ENCODE peak calls at places on chromosomes 11 and 22, in seven cellular contexts. M, A, S, G, L, K and Y are unnamed samples.

GRCh38 chr22:26558246-26558895 is 31.6 kb downstream of the TPST2 start:
- DNase-seq in M (no peak), L (no peak), G (no peak), A (peak; percentile 46), K (no peak), S (peak; percentile 5), Y (no peak)

GRCh38 chr11:2215561-2216399 is 44.2 kb upstream of the TH start:
- DNase-seq in K (no peak), S (no peak), L (no peak), A (no peak), M (peak; percentile 42), G (no peak), Y (no peak)

GRCh38 chr11:7548659-7549283 is 35.0 kb downstream of the PPFIBP2 start:
- DNase-seq in S (peak; percentile 15), A (no peak), L (no peak), K (peak; percentile 62), M (peak; percentile 65), G (no peak), Y (peak; percentile 55)

GRCh38 chr11:76622481-76623094 is 48.0 kb downstream of the LRRC32 start:
- DNase-seq in K (no peak), L (no peak), A (no peak), S (no peak), G (no peak), M (no peak), Y (no peak)

GRCh38 chr22:19239464-19239863 is 52.1 kb downstream of the CLTCL1 start:
- DNase-seq in S (no peak), A (no peak), L (no peak), K (no peak), M (no peak), G (no peak), Y (no peak)

GRCh38 chr11:127126956-127127355 is 126.4 kb upstream of the KIRREL3 start:
- DNase-seq in L (no peak), K (no peak), M (no peak), G (no peak), A (no peak), S (no peak), Y (no peak)

GRCh38 chr11:118530180-118530682 is 761 bp upstream of the TMEM25 start:
- DNase-seq in K (no peak), G (no peak), L (peak; percentile 32), M (peak; percentile 51), A (peak; percentile 16), S (peak; percentile 92), Y (peak; percentile 11)

GRCh38 chr22:37032535-37033460 is 13.3 kb downstream of the MPST start:
- DNase-seq in M (peak; percentile 71), A (peak; percentile 79), S (no peak), L (peak; percentile 76), G (no peak), K (no peak), Y (peak; percentile 60)

GRCh38 chr11:67045314-67045713 is 11.3 kb upstream of the RHOD start:
- DNase-seq in S (no peak), A (peak; percentile 85), M (no peak), K (no peak), L (no peak), G (no peak), Y (no peak)

GRCh38 chr11:8382436-8383053 is 118.9 kb upstream of the LMO1 start:
- DNase-seq in M (no peak), K (no peak), A (peak; percentile 7), L (no peak), S (no peak), G (no peak), Y (no peak)

GRCh38 chr11:118318112-118319030 is 13.8 kb downstream of the CD3E start:
- DNase-seq in K (no peak), A (no peak), L (no peak), G (no peak), S (no peak), M (no peak), Y (no peak)

GRCh38 chr11:34315006-34315793 is 42.6 kb downstream of the ABTB2 start:
- DNase-seq in L (no peak), G (no peak), S (no peak), A (no peak), M (no peak), K (no peak), Y (no peak)

GRCh38 chr22:29840498-29840897 is 2.4 kb upstream of the ASCC2 start:
- DNase-seq in K (no peak), A (no peak), M (no peak), G (no peak), S (no peak), L (no peak), Y (no peak)

GRCh38 chr11:8086001-8086479 is 5.0 kb downstream of the TUB start:
- DNase-seq in L (no peak), G (no peak), A (peak; percentile 39), M (no peak), S (peak; percentile 91), K (no peak), Y (no peak)

GRCh38 chr11:22432331-22433065 is 94.3 kb downstream of the SLC17A6 start:
- DNase-seq in G (no peak), L (no peak), S (no peak), K (no peak), M (no peak), A (peak; percentile 62), Y (no peak)

GRCh38 chr11:46570790-46571398 is 22.9 kb downstream of the AMBRA1 start:
- DNase-seq in A (no peak), K (no peak), L (no peak), M (no peak), S (no peak), G (no peak), Y (no peak)

GRCh38 chr11:130118636-130119387 is 40.8 kb upstream of the ST14 start:
- DNase-seq in G (no peak), K (no peak), M (no peak), A (no peak), S (no peak), L (no peak), Y (no peak)

GRCh38 chr11:55942785-55943392 is 6.7 kb upstream of the OR5I1 start:
- DNase-seq in M (peak; percentile 79), L (no peak), G (no peak), K (no peak), A (peak; percentile 4), S (peak; percentile 4), Y (no peak)

GRCh38 chr22:50086526-50086925 is 1.3 kb upstream of the MLC1 start:
- DNase-seq in M (no peak), S (no peak), K (no peak), L (no peak), A (peak; percentile 79), G (no peak), Y (no peak)

GRCh38 chr11:19342036-19342435 is 101.3 kb upstream of the E2F8 start:
- DNase-seq in S (no peak), M (no peak), L (no peak), A (no peak), G (no peak), K (no peak), Y (no peak)

GRCh38 chr11:27329867-27330632 is 33.0 kb downstream of the CCDC34 start:
- DNase-seq in G (no peak), M (no peak), K (no peak), S (no peak), A (no peak), L (no peak), Y (no peak)

GRCh38 chr22:24335529-24335928 is 64.9 kb downstream of the SPECC1L start:
- DNase-seq in M (no peak), A (no peak), S (no peak), K (no peak), L (no peak), G (no peak), Y (no peak)

GRCh38 chr11:134257101-134257500 is 3.7 kb downstream of the ACAD8 start:
- DNase-seq in G (no peak), S (no peak), M (no peak), L (no peak), A (no peak), K (no peak), Y (peak; percentile 80)

GRCh38 chr11:115616941-115617340 is 112.7 kb upstream of the CADM1 start:
- DNase-seq in S (no peak), K (no peak), M (no peak), L (no peak), G (no peak), A (peak; percentile 92), Y (no peak)

GRCh38 chr11:95301497-95301896 is 70.5 kb upstream of the SESN3 start:
- DNase-seq in G (no peak), A (no peak), M (no peak), K (no peak), L (no peak), S (peak; percentile 15), Y (peak; percentile 15)

GRCh38 chr22:44089717-44090570 is 65.8 kb downstream of the PARVB start:
- DNase-seq in S (no peak), K (no peak), L (no peak), M (no peak), G (no peak), A (no peak), Y (no peak)

GRCh38 chr11:112162761-112163669 is 879 bp downstream of the IL18 start:
- DNase-seq in S (no peak), L (no peak), A (peak; percentile 50), K (no peak), G (no peak), M (no peak), Y (no peak)

GRCh38 chr11:1837171-1838076 is 1.4 kb upstream of the TNNI2 start:
- DNase-seq in M (no peak), S (peak; percentile 39), A (peak; percentile 72), L (no peak), K (peak; percentile 50), G (peak; percentile 71), Y (peak; percentile 44)

GRCh38 chr11:116189378-116190170 is 583.2 kb downstream of the BUD13 start:
- DNase-seq in A (no peak), L (no peak), M (no peak), S (no peak), G (no peak), K (no peak), Y (no peak)

GRCh38 chr22:27740192-27740748 is 61.3 kb downstream of the MN1 start:
- DNase-seq in L (no peak), M (no peak), K (no peak), G (no peak), A (no peak), S (no peak), Y (no peak)

GRCh38 chr11:94084164-94084563 is 44.5 kb upstream of the PANX1 start:
- DNase-seq in L (no peak), G (no peak), M (no peak), A (no peak), S (no peak), K (no peak), Y (no peak)

GRCh38 chr11:107707128-107707760 is 4.6 kb downstream of the SLN start:
- DNase-seq in K (no peak), L (no peak), S (no peak), G (no peak), A (no peak), M (no peak), Y (no peak)

GRCh38 chr11:2987881-2988280 is 4.2 kb downstream of the NAP1L4 start:
- DNase-seq in G (no peak), A (no peak), M (no peak), K (no peak), L (no peak), S (no peak), Y (no peak)

GRCh38 chr11:67213251-67213650 is 53.0 kb upstream of the GRK2 start:
- DNase-seq in K (no peak), A (no peak), S (no peak), G (no peak), L (no peak), M (no peak), Y (no peak)

GRCh38 chr11:2562181-2562581 is 117.4 kb downstream of the KCNQ1 start:
- DNase-seq in G (no peak), L (no peak), S (no peak), M (no peak), A (no peak), K (no peak), Y (no peak)

GRCh38 chr11:88886796-88887195 is 179.0 kb downstream of the GRM5 start:
- DNase-seq in L (no peak), K (peak; percentile 1), A (peak; percentile 37), M (peak; percentile 82), S (peak; percentile 14), G (peak; percentile 3), Y (no peak)

GRCh38 chr11:114566273-114566672 is 6.6 kb upstream of the NXPE1 start:
- DNase-seq in L (no peak), K (no peak), G (no peak), S (no peak), M (no peak), A (no peak), Y (no peak)

GRCh38 chr22:32469799-32470212 is 4.8 kb upstream of the FBXO7 start:
- DNase-seq in K (no peak), S (no peak), M (no peak), G (no peak), A (peak; percentile 63), L (no peak), Y (no peak)